ENCODE peak calls at places on chromosomes 1 and 21, in five cellular contexts. F, P, E, J and Q are unnamed samples.

GRCh38 chr1:230105754-230106625 is 39.0 kb downstream of the GALNT2 start:
- DNase-seq in F (peak; percentile 92), P (no peak), E (peak; percentile 49), J (no peak), Q (peak; percentile 77)

GRCh38 chr1:51328926-51329325 is 1.4 kb downstream of the TTC39A start:
- DNase-seq in F (no peak), P (no peak), E (no peak), J (no peak), Q (no peak)

GRCh38 chr1:109821831-109822745 is 58.4 kb upstream of the EPS8L3 start:
- DNase-seq in F (peak; percentile 56), P (no peak), E (peak; percentile 67), J (no peak), Q (peak; percentile 80)

GRCh38 chr1:224565186-224565585 is 50.9 kb upstream of the CNIH3 start:
- DNase-seq in F (peak; percentile 85), P (no peak), E (no peak), J (no peak), Q (peak; percentile 91)

GRCh38 chr21:15744926-15745325 is 15.1 kb downstream of the USP25 start:
- DNase-seq in F (no peak), P (no peak), E (no peak), J (no peak), Q (no peak)

GRCh38 chr1:8397511-8397910 is 79.6 kb downstream of the SLC45A1 start:
- DNase-seq in F (peak; percentile 73), P (no peak), E (no peak), J (no peak), Q (peak; percentile 69)

GRCh38 chr1:54800899-54801759 is at the start of gene TTC22:
- DNase-seq in F (no peak), P (peak; percentile 92), E (peak; percentile 72), J (peak; percentile 88), Q (no peak)

GRCh38 chr21:40054403-40054802 is 187.2 kb downstream of the PCP4 start:
- DNase-seq in F (no peak), P (no peak), E (peak; percentile 92), J (peak; percentile 68), Q (no peak)

GRCh38 chr1:59526240-59526639 is 229.3 kb downstream of the FGGY start:
- DNase-seq in F (no peak), P (no peak), E (no peak), J (no peak), Q (no peak)

GRCh38 chr1:112298558-112298957 is 97.5 kb upstream of the CTTNBP2NL start:
- DNase-seq in F (peak; percentile 72), P (no peak), E (peak; percentile 54), J (peak; percentile 51), Q (peak; percentile 63)

GRCh38 chr1:234554478-234555311 is 55.3 kb downstream of the IRF2BP2 start:
- DNase-seq in F (peak; percentile 15), P (no peak), E (no peak), J (no peak), Q (no peak)

GRCh38 chr1:192658255-192658654 is 22.3 kb downstream of the RGS13 start:
- DNase-seq in F (no peak), P (no peak), E (no peak), J (no peak), Q (no peak)

GRCh38 chr21:29775462-29775861 is 164.3 kb downstream of the GRIK1 start:
- DNase-seq in F (no peak), P (no peak), E (no peak), J (no peak), Q (no peak)

GRCh38 chr1:34924759-34925555 is 4.5 kb downstream of the DLGAP3 start:
- DNase-seq in F (peak; percentile 72), P (no peak), E (peak; percentile 51), J (peak; percentile 37), Q (peak; percentile 49)

GRCh38 chr1:43294761-43295160 is 6.0 kb upstream of the TIE1 start:
- DNase-seq in F (no peak), P (no peak), E (no peak), J (no peak), Q (no peak)

GRCh38 chr1:15128520-15129313 is 24.8 kb upstream of the TMEM51 start:
- DNase-seq in F (peak; percentile 76), P (peak; percentile 85), E (peak; percentile 71), J (peak; percentile 81), Q (peak; percentile 51)

GRCh38 chr1:39659538-39659937 is 12.4 kb downstream of the NT5C1A start:
- DNase-seq in F (no peak), P (no peak), E (no peak), J (no peak), Q (no peak)

GRCh38 chr21:41678016-41678935 is 88.6 kb downstream of the RIPK4 start:
- DNase-seq in F (no peak), P (peak; percentile 76), E (peak; percentile 76), J (peak; percentile 80), Q (no peak)

GRCh38 chr1:236416165-236416564 is 22.1 kb downstream of the EDARADD start:
- DNase-seq in F (no peak), P (no peak), E (no peak), J (no peak), Q (no peak)

GRCh38 chr1:83822206-83822605 is 176.7 kb downstream of the TTLL7 start:
- DNase-seq in F (no peak), P (no peak), E (no peak), J (no peak), Q (peak; percentile 43)

GRCh38 chr1:34060331-34060730 is 104.7 kb downstream of the CSMD2 start:
- DNase-seq in F (no peak), P (no peak), E (no peak), J (no peak), Q (no peak)

GRCh38 chr1:207424570-207425131 is 29.5 kb upstream of the CR2 start:
- DNase-seq in F (no peak), P (no peak), E (no peak), J (no peak), Q (no peak)

GRCh38 chr1:231600461-231600976 is 26.1 kb upstream of the DISC1 start:
- DNase-seq in F (peak; percentile 39), P (no peak), E (no peak), J (no peak), Q (peak; percentile 57)

GRCh38 chr1:226222686-226223085 is 778 bp upstream of the MIXL1 start:
- DNase-seq in F (no peak), P (no peak), E (no peak), J (no peak), Q (no peak)

GRCh38 chr1:226220473-226221189 is 2.8 kb upstream of the MIXL1 start:
- DNase-seq in F (no peak), P (no peak), E (no peak), J (no peak), Q (no peak)

GRCh38 chr1:226226601-226227000 is 3.1 kb downstream of the MIXL1 start:
- DNase-seq in F (no peak), P (no peak), E (no peak), J (no peak), Q (no peak)

GRCh38 chr1:226223786-226224244 is 351 bp downstream of the MIXL1 start:
- DNase-seq in F (peak; percentile 10), P (peak; percentile 64), E (no peak), J (peak; percentile 60), Q (no peak)

DNA sequence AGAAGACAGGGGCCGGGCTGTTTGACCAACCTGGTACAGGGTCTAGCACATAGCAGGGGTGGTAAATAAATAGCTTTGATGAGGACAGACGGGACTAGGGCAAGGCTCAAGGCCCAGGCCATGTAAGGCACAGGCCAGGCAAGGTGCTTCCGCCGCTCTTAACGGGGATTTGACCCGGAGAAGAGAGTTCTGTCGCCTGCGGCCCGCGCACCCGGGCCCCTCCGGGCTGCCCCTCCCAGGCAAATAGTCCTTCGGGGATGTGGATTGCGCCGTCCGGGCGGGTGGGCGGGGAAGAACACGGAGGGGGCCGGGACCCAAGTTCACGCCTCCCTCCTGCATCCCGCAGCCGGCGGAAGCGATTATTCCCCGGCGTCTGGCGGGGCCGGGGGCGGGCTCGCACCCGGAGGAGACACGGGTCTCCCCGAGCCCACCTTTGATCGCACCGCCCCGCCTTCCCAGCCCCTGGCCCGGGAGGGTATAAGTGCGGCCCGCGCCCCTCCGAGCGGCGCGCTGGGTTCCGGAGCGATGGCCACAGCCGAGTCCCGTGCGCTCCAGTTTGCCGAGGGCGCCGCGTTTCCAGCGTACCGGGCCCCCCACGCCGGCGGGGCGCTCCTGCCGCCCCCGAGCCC is at the start of gene MIXL1:
- DNase-seq in F (no peak), P (no peak), E (no peak), J (peak; percentile 11), Q (no peak)
- H3K4me3 ChIP-seq in F (peak within 1 kb of the TSS; percentile 50), P (peak within 1 kb of the TSS; percentile 59), E (peak within 1 kb of the TSS; percentile 35), J (peak within 1 kb of the TSS; percentile 35), Q (peak within 1 kb of the TSS; percentile 50)

GRCh38 chr1:9888886-9889285 is 21.2 kb downstream of the CTNNBIP1 start:
- DNase-seq in F (no peak), P (no peak), E (no peak), J (no peak), Q (no peak)

GRCh38 chr1:9889411-9889810 is 20.7 kb downstream of the CTNNBIP1 start:
- DNase-seq in F (no peak), P (no peak), E (no peak), J (no peak), Q (no peak)

GRCh38 chr1:9892563-9893528 is 17.2 kb downstream of the CTNNBIP1 start:
- DNase-seq in F (peak; percentile 59), P (no peak), E (peak; percentile 39), J (peak; percentile 17), Q (peak; percentile 82)

GRCh38 chr1:9891207-9891606 is 18.9 kb downstream of the CTNNBIP1 start:
- DNase-seq in F (no peak), P (no peak), E (no peak), J (no peak), Q (no peak)

DNA sequence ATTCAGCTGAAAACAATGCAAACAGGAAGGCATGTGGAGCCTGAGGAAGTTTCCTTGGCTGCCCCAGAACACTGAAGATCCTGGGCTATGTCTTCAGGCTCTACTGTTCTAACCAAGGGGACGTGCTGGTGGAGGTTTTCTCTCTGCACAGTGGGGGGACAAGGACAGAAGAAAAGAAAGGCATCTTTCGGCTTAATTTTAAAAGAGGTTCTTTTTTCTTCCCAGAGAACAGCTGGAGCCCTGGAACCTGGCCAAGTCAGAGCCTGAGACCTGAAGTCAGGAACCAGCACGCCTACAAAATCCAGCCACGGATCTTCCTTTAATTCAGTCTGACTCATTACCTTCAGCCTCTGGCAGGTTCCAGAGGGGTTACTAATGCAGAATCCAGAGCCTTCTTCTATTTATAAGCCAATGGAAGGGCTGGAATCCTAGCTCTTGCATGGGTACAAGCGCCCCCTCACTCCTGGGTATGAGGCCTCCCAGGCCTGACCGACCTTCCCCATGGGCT is 19.8 kb downstream of the CTNNBIP1 start:
- DNase-seq in F (peak; percentile 86), P (no peak), E (no peak), J (peak; percentile 22), Q (peak; percentile 84)
- TF ChIP-seq CTCF in F (no peak), P (no peak), E (no peak), J (no peak), Q (no peak)

GRCh38 chr1:228021526-228022030 is 14.8 kb downstream of the WNT3A start:
- DNase-seq in F (no peak), P (peak; percentile 27), E (no peak), J (peak; percentile 4), Q (no peak)
- H3K4me3 ChIP-seq in F (no peak overlapping the region), P (no peak overlapping the region), E (no peak overlapping the region), J (no peak overlapping the region), Q (no peak overlapping the region)

GRCh38 chr1:151762941-151763921 is at the start of gene MRPL9:
- DNase-seq in F (peak; percentile 77), P (peak; percentile 87), E (peak; percentile 80), J (peak; percentile 84), Q (peak; percentile 74)
- TF ChIP-seq CTCF in F (no peak), P (peak; percentile 10), E (no peak), J (no peak), Q (no peak)